ENCODE peak calls at places on chromosomes 6 and 20, in four cellular contexts. K is H9; X is uterus; P is CD4-positive, CD25-positive, alpha-beta regulatory T cell. R is an unnamed sample.

GRCh38 chr20:57844626-57845596 is 135.1 kb upstream of the PMEPA1 start:
- DNase-seq in K (peak), P (no peak), X (no peak), R (no peak)

GRCh38 chr20:23228912-23229311 is 121.7 kb upstream of the NXT1 start:
- DNase-seq in X (no peak), P (no peak), K (no peak), R (no peak)

GRCh38 chr20:53154540-53154939 is 182.4 kb downstream of the TSHZ2 start:
- DNase-seq in X (no peak), K (no peak), P (no peak), R (no peak)

GRCh38 chr6:109024368-109024767 is 70.3 kb downstream of the SESN1 start:
- DNase-seq in X (no peak), K (no peak), P (no peak), R (no peak)

GRCh38 chr6:35083507-35083906 is 57.6 kb downstream of the TCP11 start:
- DNase-seq in K (no peak), P (no peak), X (no peak), R (no peak)

GRCh38 chr6:151721141-151721540 is 86.3 kb upstream of the ESR1 start:
- DNase-seq in K (no peak), X (no peak), P (no peak), R (no peak)

GRCh38 chr6:50843842-50844241 is 25.2 kb downstream of the TFAP2B start:
- DNase-seq in X (no peak), K (peak), P (no peak), R (no peak)

GRCh38 chr20:5786930-5787826 is 37.0 kb downstream of the SHLD1 start:
- DNase-seq in P (no peak), K (no peak), X (no peak), R (no peak)

GRCh38 chr6:5855787-5856186 is 150.9 kb downstream of the NRN1 start:
- DNase-seq in P (no peak), X (no peak), K (no peak), R (no peak)

GRCh38 chr6:6942826-6943225 is 164.9 kb upstream of the RREB1 start:
- DNase-seq in K (no peak), X (no peak), P (no peak), R (peak)

GRCh38 chr20:36045373-36045714 is 77.0 kb downstream of the CNBD2 start:
- DNase-seq in X (no peak), K (no peak), P (no peak), R (no peak)

GRCh38 chr20:59018817-59019216 is 412 bp upstream of the TUBB1 start:
- DNase-seq in X (no peak), P (no peak), K (no peak), R (no peak)

GRCh38 chr20:63101781-63102719 is 95.3 kb upstream of the BHLHE23 start:
- DNase-seq in X (peak), K (peak), P (peak), R (no peak)

GRCh38 chr6:83853968-83854501 is 875 bp downstream of the RIPPLY2 start:
- DNase-seq in X (no peak), K (peak), P (no peak), R (peak)

GRCh38 chr6:106475280-106475679 is 114.8 kb downstream of the CRYBG1 start:
- DNase-seq in X (no peak), K (no peak), P (no peak), R (no peak)

GRCh38 chr6:5361371-5361770 is 100.1 kb downstream of the FARS2 start:
- DNase-seq in P (no peak), X (no peak), K (no peak), R (no peak)

GRCh38 chr6:109790131-109790530 is 99.0 kb downstream of the FIG4 start:
- DNase-seq in X (no peak), K (no peak), P (no peak), R (no peak)

GRCh38 chr6:143400258-143401059 is 50.0 kb downstream of the ADAT2 start:
- DNase-seq in K (no peak), X (no peak), P (no peak), R (no peak)

GRCh38 chr6:42147138-42147562 is 4.7 kb upstream of the C6orf132 start:
- DNase-seq in K (no peak), P (no peak), X (no peak), R (no peak)
- H3K27ac ChIP-seq in K (no peak), P (no peak), X (no peak), R (no peak)

GRCh38 chr20:50709574-50709973 is 18.2 kb upstream of the RIPOR3 start:
- DNase-seq in P (no peak), X (no peak), K (no peak), R (no peak)
- H3K27ac ChIP-seq in P (no peak), X (no peak), K (no peak), R (no peak)

GRCh38 chr6:19477563-19477962 is 359.6 kb upstream of the ID4 start:
- DNase-seq in P (no peak), X (no peak), K (no peak), R (no peak)

GRCh38 chr6:19470333-19470732 is 366.8 kb upstream of the ID4 start:
- DNase-seq in K (no peak), X (no peak), P (no peak), R (no peak)

GRCh38 chr6:19472850-19473249 is 364.3 kb upstream of the ID4 start:
- DNase-seq in X (no peak), K (peak), P (no peak), R (no peak)

DNA sequence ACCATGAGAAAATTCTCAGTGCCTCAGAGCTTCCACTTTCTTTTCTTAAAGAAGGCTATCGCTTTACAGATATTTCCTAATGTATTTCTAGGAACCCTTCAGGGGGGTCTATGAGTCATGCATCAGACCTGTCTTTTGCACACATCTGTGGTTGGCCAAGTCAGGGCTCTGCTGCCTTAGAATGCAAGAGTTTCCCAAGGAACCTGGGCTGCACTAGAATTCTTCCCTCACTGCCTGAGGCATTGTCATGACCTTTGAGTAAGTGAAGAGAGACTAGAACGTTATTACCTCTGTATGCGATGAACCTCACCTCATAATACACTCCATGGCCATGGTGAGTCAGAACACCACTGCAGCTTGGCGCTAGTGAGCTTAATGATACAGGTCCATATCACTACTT is 365.0 kb upstream of the ID4 start:
- DNase-seq in P (no peak), K (no peak), X (no peak), R (no peak)
- H3K27ac ChIP-seq in P (no peak), K (no peak), X (no peak), R (no peak)

DNA sequence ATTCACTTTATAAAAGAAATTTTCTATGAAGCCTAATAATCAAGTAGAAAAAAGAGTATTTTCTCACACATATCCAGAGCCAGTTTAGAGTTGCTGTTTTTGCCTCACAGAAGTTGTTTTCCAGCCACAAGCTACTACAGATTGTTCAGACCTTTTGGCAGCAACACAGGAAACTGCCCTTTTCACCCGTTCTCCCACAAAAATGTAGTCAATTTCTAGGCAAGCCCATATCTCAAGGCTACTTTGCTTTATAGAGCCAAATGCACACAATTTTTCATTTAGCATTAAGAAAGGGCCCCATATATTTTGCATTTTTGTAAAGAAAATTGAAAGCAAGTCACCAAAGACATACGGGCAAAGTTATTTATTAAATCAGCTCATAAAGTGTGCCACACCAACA is 49.5 kb downstream of the EPB41L2 start:
- DNase-seq in P (no peak), X (peak), K (no peak), R (no peak)
- H3K27ac ChIP-seq in P (no peak), X (peak), K (no peak), R (no peak)

DNA sequence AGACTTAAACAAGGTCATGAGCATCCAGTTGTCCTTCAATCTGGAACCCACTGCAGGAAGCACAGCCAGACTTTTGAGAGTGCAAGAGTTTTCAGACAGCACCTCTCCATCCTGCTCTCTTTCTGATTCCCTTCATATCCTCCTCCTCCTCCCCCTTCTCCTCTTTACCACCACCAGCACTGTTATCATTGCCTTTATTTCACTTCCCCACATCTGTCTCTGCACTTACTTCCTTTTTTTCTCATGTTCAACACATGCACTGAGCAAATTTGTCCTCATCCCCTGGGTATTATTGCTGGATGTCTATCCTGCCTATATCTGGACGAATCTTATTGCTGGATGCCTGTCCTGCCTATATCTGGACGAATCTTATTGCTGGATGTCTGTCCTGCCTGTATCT is 554.8 kb downstream of the DHX35 start:
- DNase-seq in P (no peak), X (no peak), K (no peak), R (no peak)
- H3K27ac ChIP-seq in P (no peak), X (no peak), K (no peak), R (no peak)

GRCh38 chr6:159746759-159747158 is 15.1 kb upstream of the ACAT2 start:
- DNase-seq in X (no peak), K (no peak), P (no peak), R (no peak)
- H3K27ac ChIP-seq in X (no peak), K (no peak), P (no peak), R (no peak)

DNA sequence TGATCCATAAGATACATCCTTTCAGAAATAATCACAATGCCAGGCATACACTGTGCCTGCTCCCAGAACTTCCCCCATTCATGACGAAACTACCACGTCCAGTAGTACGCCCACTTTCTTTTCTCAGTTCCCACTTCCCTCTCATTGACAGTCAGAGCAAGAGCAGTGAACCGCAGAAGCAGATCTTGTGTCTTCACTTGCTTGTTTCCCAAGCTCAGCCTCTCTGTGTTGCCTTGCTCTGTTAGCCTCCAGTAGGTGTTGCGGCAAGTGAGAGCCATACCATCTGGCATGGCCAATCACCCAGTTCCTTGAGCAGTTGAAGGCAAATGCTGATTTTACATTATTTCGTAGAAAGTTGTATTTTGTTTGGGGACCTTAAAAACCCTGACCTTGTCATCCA is 11.7 kb downstream of the UST start:
- DNase-seq in K (no peak), X (no peak), P (no peak), R (no peak)
- H3K27ac ChIP-seq in K (no peak), X (no peak), P (no peak), R (no peak)

DNA sequence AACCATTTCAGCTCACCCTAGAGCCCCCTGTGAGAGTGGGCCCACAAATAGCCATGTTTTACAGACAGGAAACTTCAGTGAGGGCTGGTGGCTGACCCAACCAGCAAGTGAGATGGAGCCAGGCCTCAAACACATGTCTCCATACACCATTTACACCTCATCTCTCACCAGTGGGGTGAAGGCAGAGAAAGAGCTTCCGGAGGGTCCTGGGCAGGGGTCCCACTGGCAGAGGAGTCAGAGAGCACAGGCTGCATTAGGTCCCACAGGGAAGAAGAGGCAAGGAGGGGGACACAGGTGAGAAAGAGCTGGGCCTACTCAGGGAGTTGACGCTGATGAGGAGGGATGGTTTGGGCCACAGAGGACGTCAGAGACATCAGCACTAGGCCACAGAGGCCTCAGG is 172.6 kb downstream of the VEGFA start:
- DNase-seq in X (no peak), P (no peak), K (peak), R (no peak)
- H3K27ac ChIP-seq in X (no peak), P (no peak), K (no peak), R (no peak)

GRCh38 chr6:3379482-3380060 is 77.3 kb downstream of the SLC22A23 start:
- DNase-seq in X (no peak), K (no peak), P (no peak), R (no peak)

GRCh38 chr6:3373597-3374203 is 83.2 kb downstream of the SLC22A23 start:
- DNase-seq in P (no peak), X (no peak), K (no peak), R (no peak)

GRCh38 chr6:3376064-3376463 is 80.8 kb downstream of the SLC22A23 start:
- DNase-seq in P (no peak), K (no peak), X (no peak), R (no peak)

GRCh38 chr6:3377536-3378397 is 79.1 kb downstream of the SLC22A23 start:
- DNase-seq in X (no peak), K (no peak), P (no peak), R (no peak)

DNA sequence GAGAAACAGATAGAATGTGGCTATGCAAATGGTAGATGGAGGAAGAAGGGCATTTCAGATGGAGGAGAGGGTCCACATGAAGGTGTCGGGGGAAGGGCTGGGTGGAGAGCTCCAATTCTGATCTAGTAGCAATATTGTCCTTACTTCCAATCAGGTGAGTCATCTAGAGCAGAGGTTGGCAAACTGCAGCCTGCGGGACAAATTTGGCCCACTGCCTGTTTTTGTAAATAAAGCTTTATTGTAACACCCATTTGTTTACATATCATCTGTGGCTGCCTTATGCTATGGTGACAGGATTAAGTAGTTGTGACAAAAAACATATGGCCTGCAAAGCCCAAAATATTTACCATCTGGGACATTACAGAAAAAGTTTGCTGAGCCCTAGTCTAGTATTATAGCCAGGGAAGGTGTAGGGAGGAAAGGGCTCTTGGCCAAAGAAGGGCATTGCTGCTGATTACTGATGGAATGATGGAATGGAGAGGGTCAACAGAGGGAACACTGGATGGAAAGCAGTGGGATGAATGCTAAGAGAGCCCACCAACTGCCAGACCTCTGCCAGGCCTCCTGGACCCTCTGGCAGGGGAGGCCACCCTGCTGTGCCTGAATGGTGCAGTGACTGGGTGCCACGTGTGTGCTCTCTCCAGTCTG is 79.8 kb downstream of the SLC22A23 start:
- DNase-seq in P (no peak), K (no peak), X (no peak), R (no peak)
- H3K27ac ChIP-seq in P (no peak), K (no peak), X (no peak), R (peak)